ENCODE peak calls at places on chromosome 19, in eight cellular contexts. I, E, J, P, F, K, C and D are unnamed samples.

GRCh38 chr19:46482645-46483044 is 11.3 kb upstream of the PNMA8A start:
- DNase-seq in F (no peak), C (no peak), I (no peak), E (no peak), P (no peak), K (no peak), J (no peak), D (no peak)

GRCh38 chr19:45591004-45591637 is 6.5 kb upstream of the OPA3 start:
- DNase-seq in I (peak; percentile 89), E (peak; percentile 79), K (no peak), C (peak; percentile 77), J (no peak), F (peak; percentile 59), P (peak; percentile 66), D (peak; percentile 73)

GRCh38 chr19:49442793-49443365 is 1.6 kb upstream of the SLC17A7 start:
- DNase-seq in F (peak; percentile 94), E (peak; percentile 85), K (peak; percentile 82), J (peak; percentile 96), P (peak; percentile 98), C (peak; percentile 90), I (peak; percentile 92), D (peak; percentile 96)

GRCh38 chr19:47446534-47447469 is 24.9 kb downstream of the SLC8A2 start:
- DNase-seq in K (peak; percentile 81), C (peak; percentile 27), F (no peak), I (no peak), P (peak; percentile 24), J (peak; percentile 79), E (peak; percentile 84), D (peak; percentile 32)

GRCh38 chr19:9936151-9937000 is at the start of gene OLFM2:
- DNase-seq in F (no peak), C (no peak), E (peak; percentile 93), I (no peak), P (no peak), K (no peak), J (no peak), D (no peak)

GRCh38 chr19:8835877-8836276 is 3.7 kb downstream of the MBD3L1 start:
- DNase-seq in E (no peak), C (no peak), F (no peak), J (no peak), K (no peak), P (no peak), I (no peak), D (no peak)

GRCh38 chr19:18156841-18157464 is 4.0 kb downstream of the PIK3R2 start:
- DNase-seq in I (peak; percentile 89), E (peak; percentile 89), C (peak; percentile 95), F (peak; percentile 87), J (no peak), P (peak; percentile 90), K (peak; percentile 48), D (peak; percentile 94)

GRCh38 chr19:35958660-35959039 is 22.5 kb downstream of the LRFN3 start:
- DNase-seq in I (no peak), F (no peak), C (no peak), P (no peak), K (no peak), J (no peak), E (no peak), D (no peak)

GRCh38 chr19:15265849-15266248 is 33.6 kb upstream of the EPHX3 start:
- DNase-seq in J (no peak), F (peak; percentile 81), I (peak; percentile 83), C (peak; percentile 93), P (peak; percentile 83), E (no peak), K (no peak), D (peak; percentile 75)

GRCh38 chr19:55400281-55401087 is 7.1 kb downstream of the UBE2S start:
- DNase-seq in C (no peak), J (no peak), P (no peak), F (no peak), I (no peak), E (no peak), K (no peak), D (no peak)

GRCh38 chr19:48258350-48258749 is 2.6 kb upstream of the CARD8 start:
- DNase-seq in C (no peak), I (no peak), E (no peak), F (no peak), J (no peak), K (no peak), P (no peak), D (no peak)

GRCh38 chr19:20038358-20039202 is 725 bp downstream of the ZNF682 start:
- DNase-seq in F (no peak), J (no peak), K (no peak), E (no peak), P (no peak), I (no peak), C (no peak), D (no peak)

GRCh38 chr19:32817252-32817912 is 52.2 kb downstream of the SLC7A9 start:
- DNase-seq in F (no peak), P (no peak), C (no peak), J (no peak), E (no peak), I (no peak), K (no peak), D (peak; percentile 15)

GRCh38 chr19:601790-602189 is 12.1 kb downstream of the HCN2 start:
- DNase-seq in P (no peak), J (no peak), K (no peak), I (no peak), E (no peak), F (no peak), C (no peak), D (no peak)

GRCh38 chr19:597406-598315 is 8.0 kb downstream of the HCN2 start:
- DNase-seq in I (no peak), J (no peak), C (no peak), F (no peak), K (peak; percentile 31), P (no peak), E (no peak), D (no peak)

GRCh38 chr19:604355-604754 is 14.7 kb downstream of the HCN2 start:
- DNase-seq in E (peak; percentile 85), C (no peak), J (no peak), I (no peak), F (no peak), K (no peak), P (no peak), D (no peak)

GRCh38 chr19:602391-603301 is 13.0 kb downstream of the HCN2 start:
- DNase-seq in P (no peak), K (no peak), E (no peak), F (no peak), C (no peak), J (no peak), I (no peak), D (no peak)

DNA sequence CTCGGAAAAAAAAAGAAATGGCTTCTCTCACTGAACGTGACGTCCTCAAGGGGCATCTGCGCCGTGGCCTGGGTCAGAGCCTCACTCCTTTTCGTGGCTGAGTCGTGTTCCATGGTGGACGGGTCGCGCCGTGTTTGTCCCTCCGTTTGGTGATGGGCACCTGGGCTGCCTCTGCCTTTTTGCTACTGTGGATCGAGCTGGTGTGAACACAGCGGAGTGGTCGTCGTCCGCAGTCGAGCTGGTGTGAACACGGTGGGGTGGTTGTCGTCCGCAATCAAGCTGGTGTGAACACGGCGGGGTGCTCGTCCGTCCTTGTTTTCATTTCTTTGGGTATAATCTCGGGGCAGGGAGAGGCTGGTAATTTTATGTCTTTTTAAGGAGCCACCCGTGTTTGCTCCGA is 11.6 kb downstream of the HCN2 start:
- DNase-seq in F (no peak), K (no peak), P (no peak), I (no peak), C (no peak), E (no peak), J (no peak), D (no peak)
- TF ChIP-seq POLR2A in F (no peak), K (no peak), P (no peak), I (no peak), C (no peak), E (no peak), J (no peak), D (no peak)

GRCh38 chr19:58393725-58394033 is 1.8 kb upstream of the RNF225 start:
- DNase-seq in K (no peak), F (no peak), I (no peak), P (no peak), C (no peak), J (no peak), E (no peak), D (no peak)

GRCh38 chr19:58394821-58395219 is 636 bp upstream of the RNF225 start:
- DNase-seq in C (no peak), J (no peak), I (no peak), P (peak; percentile 65), K (no peak), F (no peak), E (no peak), D (no peak)

GRCh38 chr19:58395979-58396627 is 647 bp downstream of the RNF225 start:
- DNase-seq in E (no peak), F (no peak), K (no peak), I (no peak), J (no peak), C (no peak), P (no peak), D (no peak)

GRCh38 chr19:58396691-58397532 is 1.5 kb downstream of the RNF225 start:
- DNase-seq in F (no peak), K (no peak), E (no peak), P (no peak), J (no peak), I (no peak), C (no peak), D (no peak)

GRCh38 chr19:58395220-58395978 is at the start of gene RNF225:
- DNase-seq in I (no peak), K (no peak), P (peak; percentile 65), E (peak; percentile 31), J (peak; percentile 66), C (no peak), F (peak; percentile 73), D (peak; percentile 50)
- H3K27ac ChIP-seq in I (no peak within 1 kb of the TSS), K (peak within 1 kb of the TSS; percentile 36), P (no peak within 1 kb of the TSS), E (no peak within 1 kb of the TSS), J (no peak within 1 kb of the TSS), C (no peak within 1 kb of the TSS), F (no peak within 1 kb of the TSS), D (no peak within 1 kb of the TSS)

DNA sequence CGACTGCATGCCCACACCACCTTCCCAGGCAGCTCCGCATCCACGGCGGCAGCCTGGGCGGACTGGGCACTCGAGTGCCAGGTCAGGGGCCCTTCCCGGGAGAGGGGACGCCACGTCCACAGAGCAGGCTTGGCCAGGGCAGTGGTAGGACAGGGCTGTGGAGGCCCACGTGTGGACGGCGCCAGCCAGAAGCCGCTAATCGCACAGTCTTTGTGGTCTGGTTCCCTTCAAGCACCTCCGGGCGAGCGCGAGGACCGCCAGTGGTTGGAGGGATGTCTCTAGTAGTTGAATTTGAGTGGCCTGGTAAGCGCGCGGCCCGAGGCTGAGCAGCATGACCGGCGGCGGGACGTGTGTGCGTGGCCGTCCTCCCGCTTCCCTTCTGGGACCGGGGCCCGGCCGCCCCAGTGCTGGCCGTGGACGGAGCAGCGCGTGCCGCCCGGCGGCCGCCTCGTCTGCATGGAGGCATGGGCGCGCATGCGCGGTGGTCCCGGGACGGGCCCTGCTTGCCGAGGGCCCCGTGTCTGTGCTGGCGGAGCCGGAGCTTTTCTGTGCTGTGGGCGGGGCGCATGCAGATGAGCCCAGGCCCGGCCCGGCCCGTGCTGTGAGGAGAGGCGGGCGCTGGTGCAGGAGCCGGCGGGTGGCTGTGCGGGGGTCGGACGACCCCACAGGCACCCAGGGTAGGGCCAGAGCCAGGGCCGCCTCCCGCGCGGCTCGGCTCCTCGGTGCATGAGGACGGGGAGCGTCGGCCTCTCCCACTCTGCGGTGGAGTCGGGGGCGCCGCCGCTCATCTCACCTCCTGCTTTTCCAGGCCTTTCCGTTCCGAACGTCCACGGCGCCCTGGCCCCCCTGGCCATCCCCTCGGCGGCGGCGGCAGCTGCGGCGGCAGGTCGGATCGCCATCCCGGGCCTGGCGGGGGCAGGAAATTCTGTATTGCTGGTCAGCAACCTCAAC is 8.6 kb downstream of the PTBP1 start:
- DNase-seq in I (no peak), C (no peak), P (no peak), F (no peak), K (no peak), E (peak; percentile 41), J (no peak), D (no peak)
- TF ChIP-seq POLR2AphosphoS5 in I (peak; percentile 9), C (no peak), P (no peak), F (no peak), K (no peak), E (peak; percentile 13), J (peak; percentile 30), D (no peak)

GRCh38 chr19:459724-460511 is 915 bp downstream of the SHC2 start:
- DNase-seq in E (peak; percentile 95), F (peak; percentile 73), K (no peak), J (no peak), P (peak; percentile 45), I (no peak), C (peak; percentile 69), D (peak; percentile 60)
- TF ChIP-seq POLR2A in E (no peak), F (no peak), K (no peak), J (no peak), P (no peak), I (no peak), C (no peak), D (no peak)